ENCODE peak calls at places on chromosomes 1 and 21, in eight cellular contexts. A is GM23338, W is uterus, T is pancreas, G is mammary epithelial cell, P is Peyer's patch, I is brain microvascular endothelial cell, U is hepatocyte. M is an unnamed sample.

GRCh38 chr1:51600954-51601353 is 15.9 kb upstream of the OSBPL9 start:
- DNase-seq in I (no peak), A (no peak), G (no peak), P (no peak), W (no peak), T (no peak), U (no peak), M (no peak)

GRCh38 chr21:38806153-38806941 is 618 bp downstream of the ETS2 start:
- DNase-seq in I (no peak), G (no peak), U (no peak), W (no peak), A (peak; percentile 54), P (no peak), T (peak; percentile 18), M (no peak)

GRCh38 chr1:226903819-226904710 is 33.6 kb downstream of the PSEN2 start:
- DNase-seq in U (no peak), G (no peak), P (peak; percentile 43), I (peak; percentile 68), A (no peak), T (no peak), W (peak; percentile 80), M (no peak)

GRCh38 chr1:59186656-59187055 is 110.2 kb upstream of the FGGY start:
- DNase-seq in U (peak; percentile 22), G (no peak), W (no peak), T (no peak), A (no peak), P (no peak), I (peak; percentile 69), M (no peak)

GRCh38 chr1:9852410-9853301 is 28.9 kb upstream of the CLSTN1 start:
- DNase-seq in W (peak; percentile 50), P (no peak), G (peak; percentile 80), I (peak; percentile 54), A (no peak), U (peak; percentile 70), T (no peak), M (no peak)

GRCh38 chr1:227521782-227522181 is 41.6 kb upstream of the ZNF678 start:
- DNase-seq in U (no peak), P (no peak), T (no peak), W (no peak), A (peak; percentile 34), G (no peak), I (no peak), M (no peak)

GRCh38 chr1:229297746-229298145 is 26.8 kb downstream of the RAB4A start:
- DNase-seq in P (no peak), G (no peak), U (no peak), T (no peak), W (no peak), A (no peak), I (no peak), M (no peak)

GRCh38 chr21:36773111-36773510 is 74.2 kb downstream of the SIM2 start:
- DNase-seq in T (peak; percentile 93), I (peak; percentile 41), P (peak; percentile 76), W (peak; percentile 16), A (no peak), G (peak; percentile 84), U (peak; percentile 34), M (peak; percentile 34)

GRCh38 chr1:19179597-19180271 is 30.3 kb downstream of the UBR4 start:
- DNase-seq in W (no peak), U (peak; percentile 63), I (peak; percentile 18), A (peak; percentile 55), P (no peak), T (no peak), G (no peak), M (no peak)

GRCh38 chr1:67058761-67059160 is 4.8 kb upstream of the SLC35D1 start:
- DNase-seq in A (no peak), T (no peak), U (no peak), W (no peak), P (no peak), G (no peak), I (no peak), M (no peak)

GRCh38 chr1:240607006-240607405 is 4.9 kb downstream of the GREM2 start:
- DNase-seq in G (no peak), U (no peak), P (no peak), W (no peak), I (no peak), A (no peak), T (no peak), M (no peak)

GRCh38 chr1:33142483-33143065 is 39.3 kb downstream of the TRIM62 start:
- DNase-seq in I (no peak), A (no peak), T (no peak), U (no peak), G (no peak), P (no peak), W (no peak), M (no peak)

GRCh38 chr1:32798191-32798590 is 19.0 kb downstream of the YARS1 start:
- DNase-seq in A (no peak), P (no peak), W (no peak), I (peak; percentile 73), U (no peak), G (peak; percentile 60), T (no peak), M (peak; percentile 24)

GRCh38 chr1:160795951-160796383 is at the start of gene LY9:
- DNase-seq in I (no peak), U (no peak), W (no peak), A (no peak), G (no peak), T (no peak), P (peak; percentile 94), M (no peak)

GRCh38 chr21:8998946-8999681 is 1522.3 kb upstream of the TPTE start:
- DNase-seq in W (no peak), P (no peak), G (no peak), T (no peak), A (peak; percentile 11), I (no peak), U (no peak), M (no peak)

GRCh38 chr1:158188618-158189017 is 7.9 kb downstream of the CD1D start:
- DNase-seq in W (no peak), A (no peak), P (no peak), G (no peak), T (no peak), U (no peak), I (no peak), M (no peak)

GRCh38 chr1:232293361-232293760 is 336.6 kb downstream of the SIPA1L2 start:
- DNase-seq in P (no peak), W (no peak), U (no peak), G (no peak), T (no peak), I (no peak), A (no peak), M (peak; percentile 64)

GRCh38 chr1:27132624-27133023 is 22.3 kb downstream of the SLC9A1 start:
- DNase-seq in W (no peak), T (no peak), G (no peak), I (no peak), U (no peak), A (no peak), P (peak; percentile 67), M (no peak)

GRCh38 chr21:26124896-26125295 is 45.7 kb downstream of the APP start:
- DNase-seq in T (peak; percentile 27), W (no peak), I (no peak), G (no peak), A (no peak), U (no peak), P (no peak), M (no peak)

GRCh38 chr21:26125433-26126167 is 45.0 kb downstream of the APP start:
- DNase-seq in T (no peak), W (no peak), I (no peak), U (no peak), A (no peak), P (no peak), G (no peak), M (no peak)

GRCh38 chr21:26120833-26121232 is 49.7 kb downstream of the APP start:
- DNase-seq in I (no peak), A (peak; percentile 72), G (peak; percentile 86), T (no peak), W (no peak), P (no peak), U (no peak), M (peak; percentile 78)

GRCh38 chr21:26124421-26124833 is 46.1 kb downstream of the APP start:
- DNase-seq in U (peak; percentile 14), I (peak; percentile 60), P (no peak), W (no peak), A (no peak), G (peak; percentile 44), T (no peak), M (no peak)

GRCh38 chr21:26123012-26123411 is 47.6 kb downstream of the APP start:
- DNase-seq in U (no peak), W (no peak), P (no peak), G (no peak), A (no peak), T (no peak), I (no peak), M (no peak)
- H3K27ac ChIP-seq in U (peak overlapping the region; percentile 11), W (no peak overlapping the region), P (no peak overlapping the region), G (no peak overlapping the region), A (no peak overlapping the region), T (no peak overlapping the region), I (no peak overlapping the region), M (peak overlapping the region; percentile 21)

DNA sequence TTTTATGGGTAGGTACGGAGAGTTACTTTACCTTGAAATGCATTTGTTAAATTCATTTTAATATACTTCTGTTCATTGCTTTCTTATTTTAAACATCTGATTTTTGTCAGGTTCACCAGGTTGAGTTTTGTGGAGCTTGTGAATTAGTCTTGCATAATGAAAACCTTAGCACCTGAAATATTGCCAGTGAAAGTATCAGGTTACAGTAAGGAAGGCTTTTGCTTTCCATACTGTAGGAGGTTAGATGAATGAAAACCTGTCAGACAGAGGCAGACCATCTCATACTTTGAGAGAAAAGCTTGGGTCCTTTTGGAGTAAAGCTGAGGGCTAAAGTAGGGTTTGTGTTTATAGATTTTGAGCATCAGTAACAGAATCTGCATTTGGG is 34.7 kb downstream of the THRAP3 start:
- DNase-seq in I (no peak), G (peak; percentile 23), P (no peak), T (no peak), W (no peak), U (no peak), A (no peak), M (no peak)
- H3K27ac ChIP-seq in I (no peak overlapping the region), G (peak overlapping the region; percentile 32), P (no peak overlapping the region), T (peak overlapping the region; percentile 67), W (no peak overlapping the region), U (no peak overlapping the region), A (no peak overlapping the region), M (peak overlapping the region; percentile 40)

GRCh38 chr1:82899017-82899416 is 1098.3 kb downstream of the ADGRL2 start:
- DNase-seq in T (no peak), G (no peak), A (no peak), U (no peak), I (no peak), P (no peak), W (no peak), M (no peak)

GRCh38 chr1:82896036-82896435 is 1095.3 kb downstream of the ADGRL2 start:
- DNase-seq in W (no peak), I (no peak), G (no peak), P (no peak), T (no peak), U (no peak), A (no peak), M (no peak)

GRCh38 chr1:82894635-82895034 is 1093.9 kb downstream of the ADGRL2 start:
- DNase-seq in I (no peak), W (no peak), T (no peak), G (no peak), A (no peak), U (no peak), P (no peak), M (no peak)

GRCh38 chr1:82893712-82894111 is 1093.0 kb downstream of the ADGRL2 start:
- DNase-seq in I (no peak), A (no peak), G (no peak), P (no peak), W (no peak), T (no peak), U (no peak), M (no peak)
- H3K27ac ChIP-seq in I (no peak overlapping the region), A (no peak overlapping the region), G (no peak overlapping the region), P (no peak overlapping the region), W (no peak overlapping the region), T (no peak overlapping the region), U (no peak overlapping the region), M (no peak overlapping the region)

GRCh38 chr1:207884276-207885029 is 26.5 kb downstream of the CD34 start:
- DNase-seq in U (no peak), A (no peak), G (no peak), W (no peak), P (no peak), T (no peak), I (no peak), M (no peak)
- H3K27ac ChIP-seq in U (no peak overlapping the region), A (no peak overlapping the region), G (no peak overlapping the region), W (peak overlapping the region; percentile 85), P (peak overlapping the region; percentile 38), T (no peak overlapping the region), I (no peak overlapping the region), M (no peak overlapping the region)

M was measured in epithelial cell of prostate.